ENCODE peak calls at places on chromosome 14, in eight cellular contexts. One of them, this sample, is unnamed.

GRCh38 chr14:104386281-104386841 is 193.2 kb upstream of the C14orf180 start:
- DNase-seq in fibroblast of mammary gland: no peak
- DNase-seq in osteocyte: peak
- DNase-seq in stomach: no peak
- DNase-seq in heart left ventricle: peak
- DNase-seq in lower leg skin: peak
- DNase-seq in upper lobe of left lung: peak
- DNase-seq in nephron progenitor cell: no peak
- DNase-seq in this sample: no peak

GRCh38 chr14:104882991-104883660 is 18.1 kb downstream of the CEP170B start:
- DNase-seq in upper lobe of left lung: peak
- DNase-seq in osteocyte: no peak
- DNase-seq in heart left ventricle: no peak
- DNase-seq in fibroblast of mammary gland: no peak
- DNase-seq in stomach: no peak
- DNase-seq in lower leg skin: no peak
- DNase-seq in nephron progenitor cell: no peak
- DNase-seq in this sample: no peak

GRCh38 chr14:91714805-91715204 is 17.1 kb downstream of the CATSPERB start:
- DNase-seq in osteocyte: no peak
- DNase-seq in upper lobe of left lung: no peak
- DNase-seq in heart left ventricle: no peak
- DNase-seq in lower leg skin: no peak
- DNase-seq in nephron progenitor cell: no peak
- DNase-seq in fibroblast of mammary gland: no peak
- DNase-seq in stomach: no peak
- DNase-seq in this sample: no peak

GRCh38 chr14:99028521-99028920 is 243.5 kb downstream of the BCL11B start:
- DNase-seq in lower leg skin: peak
- DNase-seq in stomach: no peak
- DNase-seq in fibroblast of mammary gland: no peak
- DNase-seq in osteocyte: no peak
- DNase-seq in heart left ventricle: no peak
- DNase-seq in upper lobe of left lung: no peak
- DNase-seq in nephron progenitor cell: no peak
- DNase-seq in this sample: no peak

GRCh38 chr14:69424139-69424923 is 25.8 kb downstream of the SLC39A9 start:
- DNase-seq in stomach: no peak
- DNase-seq in lower leg skin: no peak
- DNase-seq in heart left ventricle: no peak
- DNase-seq in upper lobe of left lung: no peak
- DNase-seq in osteocyte: no peak
- DNase-seq in nephron progenitor cell: no peak
- DNase-seq in fibroblast of mammary gland: peak
- DNase-seq in this sample: no peak

GRCh38 chr14:68603682-68604360 is 189.0 kb downstream of the ZFP36L1 start:
- DNase-seq in fibroblast of mammary gland: no peak
- DNase-seq in heart left ventricle: no peak
- DNase-seq in nephron progenitor cell: no peak
- DNase-seq in upper lobe of left lung: peak
- DNase-seq in stomach: no peak
- DNase-seq in lower leg skin: peak
- DNase-seq in osteocyte: no peak
- DNase-seq in this sample: no peak

GRCh38 chr14:69901113-69901951 is 22.1 kb downstream of the SMOC1 start:
- DNase-seq in fibroblast of mammary gland: peak
- DNase-seq in heart left ventricle: no peak
- DNase-seq in upper lobe of left lung: no peak
- DNase-seq in osteocyte: no peak
- DNase-seq in lower leg skin: no peak
- DNase-seq in stomach: no peak
- DNase-seq in nephron progenitor cell: no peak
- DNase-seq in this sample: no peak

GRCh38 chr14:31926123-31926522 is 151.0 kb upstream of the ARHGAP5 start:
- DNase-seq in fibroblast of mammary gland: peak
- DNase-seq in stomach: no peak
- DNase-seq in nephron progenitor cell: no peak
- DNase-seq in upper lobe of left lung: no peak
- DNase-seq in lower leg skin: no peak
- DNase-seq in osteocyte: no peak
- DNase-seq in heart left ventricle: no peak
- DNase-seq in this sample: no peak

GRCh38 chr14:38145142-38145541 is 62.6 kb upstream of the SSTR1 start:
- DNase-seq in osteocyte: no peak
- DNase-seq in lower leg skin: no peak
- DNase-seq in nephron progenitor cell: no peak
- DNase-seq in fibroblast of mammary gland: no peak
- DNase-seq in heart left ventricle: no peak
- DNase-seq in stomach: no peak
- DNase-seq in upper lobe of left lung: no peak
- DNase-seq in this sample: no peak

GRCh38 chr14:24056800-24057184 is 5.0 kb downstream of the CARMIL3 start:
- DNase-seq in osteocyte: no peak
- DNase-seq in lower leg skin: no peak
- DNase-seq in heart left ventricle: no peak
- DNase-seq in nephron progenitor cell: no peak
- DNase-seq in fibroblast of mammary gland: no peak
- DNase-seq in upper lobe of left lung: no peak
- DNase-seq in stomach: no peak
- DNase-seq in this sample: no peak

GRCh38 chr14:102731101-102731870 is 46.0 kb upstream of the TRAF3 start:
- DNase-seq in lower leg skin: peak
- DNase-seq in nephron progenitor cell: no peak
- DNase-seq in upper lobe of left lung: no peak
- DNase-seq in heart left ventricle: peak
- DNase-seq in stomach: no peak
- DNase-seq in osteocyte: peak
- DNase-seq in fibroblast of mammary gland: no peak
- DNase-seq in this sample: no peak

DNA sequence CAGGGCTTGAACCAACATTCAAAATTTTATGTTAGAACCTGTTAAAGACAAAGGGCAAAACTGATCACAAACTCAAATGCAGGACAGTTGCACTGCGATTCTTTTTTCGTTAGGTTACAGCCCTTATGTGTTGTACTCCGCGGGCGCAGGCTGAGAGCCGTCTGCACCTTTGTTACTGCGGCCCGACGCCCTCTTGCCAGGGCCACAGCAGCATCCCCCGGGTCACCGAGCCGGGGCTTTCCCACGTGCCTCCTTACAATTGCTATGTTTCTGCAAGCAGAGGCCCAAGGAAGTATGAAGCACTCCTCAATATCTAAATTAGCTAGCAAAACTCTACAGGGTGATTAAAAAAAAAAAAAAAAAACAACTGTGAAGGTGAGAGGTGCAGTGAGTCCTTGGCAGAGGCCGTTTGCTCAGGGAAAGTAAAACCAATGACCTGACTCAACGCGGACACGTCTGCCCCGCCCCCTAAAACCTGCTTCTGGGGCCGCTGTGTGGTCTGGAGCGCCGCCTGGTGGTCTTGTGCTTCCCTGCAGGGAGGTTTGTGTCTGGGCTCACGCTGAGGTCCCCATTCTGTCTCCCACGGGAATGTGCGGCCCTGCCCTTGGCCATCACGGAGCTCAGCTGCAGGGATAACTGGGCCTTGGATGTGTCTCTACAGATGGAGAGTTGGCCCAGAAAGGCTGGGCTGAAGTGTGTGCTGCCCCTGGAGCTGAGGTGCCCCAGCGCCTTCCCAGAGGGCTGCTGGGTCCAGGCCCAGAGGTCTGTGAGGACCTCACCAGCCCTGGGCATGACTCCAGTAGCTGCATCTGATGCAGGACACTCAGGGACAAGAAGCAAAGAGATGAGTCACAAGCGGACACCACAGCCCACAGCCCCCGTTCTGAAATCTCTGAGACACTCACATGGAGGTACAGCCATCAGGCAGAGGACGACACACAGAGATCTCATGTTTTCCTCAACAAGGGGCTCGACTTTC is 418.5 kb downstream of the TMEM121 start:
- DNase-seq in nephron progenitor cell: no peak
- DNase-seq in osteocyte: no peak
- DNase-seq in heart left ventricle: peak
- DNase-seq in lower leg skin: no peak
- DNase-seq in stomach: peak
- DNase-seq in fibroblast of mammary gland: peak
- DNase-seq in upper lobe of left lung: peak
- DNase-seq in this sample: peak
- TF ChIP-seq CTCF in nephron progenitor cell: no peak
- TF ChIP-seq CTCF in osteocyte: no peak
- TF ChIP-seq CTCF in heart left ventricle: peak
- TF ChIP-seq CTCF in lower leg skin: no peak
- TF ChIP-seq CTCF in stomach: peak
- TF ChIP-seq CTCF in fibroblast of mammary gland: peak
- TF ChIP-seq CTCF in upper lobe of left lung: peak
- TF ChIP-seq CTCF in this sample: no peak

DNA sequence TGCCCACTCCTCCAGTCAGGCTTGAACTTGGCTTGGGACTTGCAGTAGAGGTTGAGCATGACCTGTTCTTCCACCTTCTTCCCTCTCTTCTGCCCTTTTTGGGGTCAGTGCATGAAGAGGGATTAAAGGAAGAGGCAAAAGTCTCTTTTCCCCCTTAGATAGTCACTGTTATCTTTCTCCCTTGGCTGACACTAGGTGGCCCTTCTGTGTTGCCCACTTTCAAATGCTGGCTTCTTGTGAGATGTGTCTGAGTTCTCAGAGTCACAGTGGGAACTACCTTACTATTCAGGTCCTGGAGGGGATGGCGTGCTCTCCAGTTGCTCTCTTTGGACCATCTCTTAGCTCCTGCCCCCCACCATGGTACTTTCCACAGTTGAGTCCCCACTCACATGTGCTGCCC is 73.6 kb downstream of the GPR65 start:
- DNase-seq in lower leg skin: no peak
- DNase-seq in nephron progenitor cell: no peak
- DNase-seq in upper lobe of left lung: no peak
- DNase-seq in osteocyte: no peak
- DNase-seq in fibroblast of mammary gland: no peak
- DNase-seq in heart left ventricle: no peak
- DNase-seq in stomach: no peak
- DNase-seq in this sample: no peak
- TF ChIP-seq CTCF in lower leg skin: no peak
- TF ChIP-seq CTCF in nephron progenitor cell: no peak
- TF ChIP-seq CTCF in upper lobe of left lung: no peak
- TF ChIP-seq CTCF in osteocyte: no peak
- TF ChIP-seq CTCF in fibroblast of mammary gland: no peak
- TF ChIP-seq CTCF in heart left ventricle: no peak
- TF ChIP-seq CTCF in stomach: no peak
- TF ChIP-seq CTCF in this sample: no peak

GRCh38 chr14:47277703-47278102 is 397.7 kb downstream of the MDGA2 start:
- DNase-seq in heart left ventricle: no peak
- DNase-seq in lower leg skin: no peak
- DNase-seq in upper lobe of left lung: no peak
- DNase-seq in stomach: no peak
- DNase-seq in fibroblast of mammary gland: peak
- DNase-seq in osteocyte: no peak
- DNase-seq in nephron progenitor cell: no peak
- DNase-seq in this sample: no peak

GRCh38 chr14:47273939-47274338 is 401.5 kb downstream of the MDGA2 start:
- DNase-seq in heart left ventricle: no peak
- DNase-seq in fibroblast of mammary gland: no peak
- DNase-seq in osteocyte: no peak
- DNase-seq in lower leg skin: no peak
- DNase-seq in stomach: no peak
- DNase-seq in upper lobe of left lung: no peak
- DNase-seq in nephron progenitor cell: no peak
- DNase-seq in this sample: no peak

GRCh38 chr14:47284283-47284682 is 391.1 kb downstream of the MDGA2 start:
- DNase-seq in stomach: no peak
- DNase-seq in fibroblast of mammary gland: no peak
- DNase-seq in heart left ventricle: no peak
- DNase-seq in nephron progenitor cell: no peak
- DNase-seq in upper lobe of left lung: no peak
- DNase-seq in osteocyte: no peak
- DNase-seq in lower leg skin: no peak
- DNase-seq in this sample: no peak

GRCh38 chr14:47276931-47277330 is 398.5 kb downstream of the MDGA2 start:
- DNase-seq in nephron progenitor cell: no peak
- DNase-seq in osteocyte: no peak
- DNase-seq in upper lobe of left lung: no peak
- DNase-seq in stomach: no peak
- DNase-seq in heart left ventricle: no peak
- DNase-seq in fibroblast of mammary gland: no peak
- DNase-seq in lower leg skin: no peak
- DNase-seq in this sample: no peak

DNA sequence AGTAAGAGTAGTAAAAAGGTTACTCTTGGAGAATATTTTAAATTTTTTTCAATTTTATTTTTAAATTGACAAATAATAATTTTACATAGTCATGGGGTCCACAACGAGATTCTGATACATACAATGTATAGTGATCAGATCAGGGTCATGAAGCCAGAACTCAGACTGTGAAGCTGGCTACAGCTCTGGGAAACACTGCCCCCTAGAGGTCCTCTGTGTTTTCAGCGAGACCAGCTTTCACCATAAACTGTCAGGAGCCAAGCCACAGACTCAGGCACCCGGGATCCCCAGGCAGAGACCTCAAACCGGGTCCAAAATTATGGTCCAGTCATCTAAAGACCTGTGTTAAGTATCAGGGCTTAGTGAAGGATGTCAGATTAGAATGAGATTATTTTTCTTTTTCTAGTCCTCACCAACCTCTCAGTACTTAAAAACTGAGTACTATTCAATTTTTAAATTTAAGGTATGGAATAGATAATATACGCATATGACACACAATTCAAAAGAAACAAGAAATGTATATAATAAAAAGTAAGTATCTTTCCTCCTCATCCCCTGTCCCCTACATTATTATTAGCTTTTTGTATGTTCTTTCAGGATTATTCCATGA is 397.1 kb downstream of the MDGA2 start:
- DNase-seq in stomach: peak
- DNase-seq in nephron progenitor cell: peak
- DNase-seq in upper lobe of left lung: no peak
- DNase-seq in fibroblast of mammary gland: peak
- DNase-seq in heart left ventricle: no peak
- DNase-seq in lower leg skin: no peak
- DNase-seq in osteocyte: no peak
- DNase-seq in this sample: no peak
- TF ChIP-seq CTCF in stomach: no peak
- TF ChIP-seq CTCF in nephron progenitor cell: peak
- TF ChIP-seq CTCF in upper lobe of left lung: no peak
- TF ChIP-seq CTCF in fibroblast of mammary gland: peak
- TF ChIP-seq CTCF in heart left ventricle: peak
- TF ChIP-seq CTCF in lower leg skin: no peak
- TF ChIP-seq CTCF in osteocyte: peak
- TF ChIP-seq CTCF in this sample: no peak

DNA sequence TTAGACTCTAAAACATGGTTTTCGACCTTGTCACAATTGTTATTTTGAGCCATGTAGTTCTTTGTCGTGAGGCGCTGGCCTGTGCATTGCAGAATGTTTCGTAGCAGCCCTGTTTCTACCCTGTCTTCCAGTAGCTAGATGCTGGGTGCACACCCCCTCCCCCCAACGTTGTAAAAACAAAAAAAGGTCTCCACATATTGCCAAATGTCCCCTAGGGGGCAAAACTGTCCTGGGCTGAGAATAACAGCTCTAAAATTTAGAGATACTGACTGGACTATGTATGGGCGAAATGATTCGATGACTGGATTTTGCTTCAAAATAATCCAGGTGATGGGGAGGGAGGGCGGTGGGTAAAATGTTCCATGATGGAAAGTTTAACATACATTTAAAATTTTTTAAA is 126.1 kb upstream of the FUT8 start:
- DNase-seq in upper lobe of left lung: no peak
- DNase-seq in stomach: peak
- DNase-seq in lower leg skin: no peak
- DNase-seq in osteocyte: no peak
- DNase-seq in nephron progenitor cell: no peak
- DNase-seq in heart left ventricle: no peak
- DNase-seq in fibroblast of mammary gland: peak
- DNase-seq in this sample: no peak
- TF ChIP-seq CTCF in upper lobe of left lung: no peak
- TF ChIP-seq CTCF in stomach: no peak
- TF ChIP-seq CTCF in lower leg skin: no peak
- TF ChIP-seq CTCF in osteocyte: no peak
- TF ChIP-seq CTCF in nephron progenitor cell: no peak
- TF ChIP-seq CTCF in heart left ventricle: no peak
- TF ChIP-seq CTCF in fibroblast of mammary gland: peak
- TF ChIP-seq CTCF in this sample: no peak

This sample was measured in activated B cell treated with CpG ODN at 0.5 μM for 24 hours.